ENCODE peak calls at places on chromosomes 16 and 17, in four cellular contexts. U is pancreas, D is fibroblast of the aortic adventitia, R is GM18507. O is an unnamed sample.

GRCh38 chr16:3780570-3780969 is 63.2 kb upstream of the TRAP1 start:
- DNase-seq in U (no peak), D (peak), R (no peak), O (no peak)

GRCh38 chr17:13562271-13562800 is 39.4 kb downstream of the HS3ST3A1 start:
- DNase-seq in U (no peak), D (no peak), R (no peak), O (peak)

GRCh38 chr17:80071116-80071980 is 30.0 kb upstream of the GAA start:
- DNase-seq in U (peak), D (peak), R (no peak), O (no peak)

GRCh38 chr16:86365513-86366040 is 144.8 kb upstream of the FOXF1 start:
- DNase-seq in U (no peak), D (no peak), R (no peak), O (no peak)

GRCh38 chr16:57734308-57734924 is 1.2 kb upstream of the KATNB1 start:
- DNase-seq in U (no peak), D (no peak), R (no peak), O (no peak)

GRCh38 chr17:45234641-45235040 is 13.0 kb downstream of the FMNL1 start:
- DNase-seq in U (no peak), D (no peak), R (no peak), O (no peak)

GRCh38 chr17:67107811-67108210 is 63.5 kb downstream of the CACNG1 start:
- DNase-seq in U (no peak), D (no peak), R (no peak), O (no peak)

GRCh38 chr16:71645450-71645849 is 19.5 kb downstream of the MARVELD3 start:
- DNase-seq in U (peak), D (peak), R (no peak), O (no peak)

GRCh38 chr16:74438492-74438979 is 17.3 kb upstream of the CLEC18B start:
- DNase-seq in U (no peak), D (no peak), R (no peak), O (no peak)

GRCh38 chr17:76953926-76954325 is 85.7 kb downstream of the MGAT5B start:
- DNase-seq in U (no peak), D (peak), R (no peak), O (peak)

GRCh38 chr16:88770459-88771293 is 14.3 kb downstream of the PIEZO1 start:
- DNase-seq in U (peak), D (no peak), R (no peak), O (peak)

GRCh38 chr16:8717892-8718400 is 43.5 kb downstream of the ABAT start:
- DNase-seq in U (no peak), D (no peak), R (no peak), O (no peak)

GRCh38 chr17:21680366-21680765 is 12.0 kb upstream of the KCNJ18 start:
- DNase-seq in U (no peak), D (no peak), R (no peak), O (no peak)

GRCh38 chr17:46003907-46004748 is 5.1 kb downstream of the STH start:
- DNase-seq in U (peak), D (peak), R (no peak), O (no peak)

GRCh38 chr17:27609606-27610303 is 21.2 kb upstream of the LGALS9 start:
- DNase-seq in U (no peak), D (peak), R (no peak), O (no peak)

O was measured in T1000.